ENCODE peak calls at places on chromosomes 12 and 14, in six cellular contexts. Z, K, N, R, L and G are unnamed samples.
A peak's percentile ranks its signal among the peaks of the same experiment; 100 is the strongest.

GRCh38 chr14:100608586-100609330 is 21.5 kb upstream of the BEGAIN start:
- DNase-seq in Z (no peak), K (no peak), N (no peak), R (no peak), L (no peak), G (no peak)

GRCh38 chr12:67469666-67470065 is 178.9 kb upstream of the DYRK2 start:
- DNase-seq in Z (no peak), K (no peak), N (no peak), R (no peak), L (peak; percentile 37), G (no peak)

GRCh38 chr12:9667403-9667802 is 2.1 kb upstream of the CLEC2D start:
- DNase-seq in Z (no peak), K (no peak), N (peak; percentile 37), R (no peak), L (no peak), G (no peak)

GRCh38 chr14:103116645-103117044 is 6.6 kb upstream of the TNFAIP2 start:
- DNase-seq in Z (no peak), K (no peak), N (no peak), R (no peak), L (no peak), G (no peak)

GRCh38 chr12:129614221-129614885 is 289.5 kb downstream of the TMEM132D start:
- DNase-seq in Z (no peak), K (no peak), N (no peak), R (no peak), L (no peak), G (no peak)

GRCh38 chr14:104894331-104895206 is 29.5 kb downstream of the CEP170B start:
- DNase-seq in Z (no peak), K (peak; percentile 11), N (no peak), R (no peak), L (no peak), G (no peak)

GRCh38 chr14:38226366-38226765 is 18.7 kb downstream of the SSTR1 start:
- DNase-seq in Z (no peak), K (no peak), N (no peak), R (no peak), L (no peak), G (no peak)

GRCh38 chr12:88562151-88562550 is 18.1 kb downstream of the KITLG start:
- DNase-seq in Z (no peak), K (no peak), N (no peak), R (no peak), L (no peak), G (no peak)

GRCh38 chr12:46483572-46484395 is 111.2 kb upstream of the SLC38A2 start:
- DNase-seq in Z (peak; percentile 16), K (no peak), N (no peak), R (peak; percentile 49), L (no peak), G (peak; percentile 65)

GRCh38 chr12:132276066-132276719 is 53.2 kb downstream of the GALNT9 start:
- DNase-seq in Z (no peak), K (peak; percentile 4), N (no peak), R (no peak), L (no peak), G (no peak)

GRCh38 chr12:132275110-132275531 is 54.3 kb downstream of the GALNT9 start:
- DNase-seq in Z (peak; percentile 92), K (no peak), N (no peak), R (no peak), L (no peak), G (no peak)

GRCh38 chr12:132276720-132277373 is 52.5 kb downstream of the GALNT9 start:
- DNase-seq in Z (no peak), K (no peak), N (no peak), R (no peak), L (no peak), G (peak; percentile 33)

GRCh38 chr12:132273992-132274334 is 55.4 kb downstream of the GALNT9 start:
- DNase-seq in Z (no peak), K (no peak), N (no peak), R (no peak), L (no peak), G (no peak)

GRCh38 chr12:132275631-132276030 is 53.8 kb downstream of the GALNT9 start:
- DNase-seq in Z (no peak), K (peak; percentile 7), N (no peak), R (no peak), L (no peak), G (no peak)
- H3K4me3 ChIP-seq in Z (peak overlapping the region; percentile 63), K (no peak overlapping the region), N (no peak overlapping the region), R (no peak overlapping the region), L (no peak overlapping the region), G (no peak overlapping the region)

GRCh38 chr12:93745304-93745703 is 68.1 kb downstream of the CRADD start:
- DNase-seq in Z (no peak), K (no peak), N (no peak), R (no peak), L (no peak), G (no peak)

GRCh38 chr12:93742086-93742934 is 65.1 kb downstream of the CRADD start:
- DNase-seq in Z (peak; percentile 76), K (peak; percentile 77), N (no peak), R (peak; percentile 65), L (peak; percentile 40), G (peak; percentile 50)

GRCh38 chr12:93741741-93742085 is 64.5 kb downstream of the CRADD start:
- DNase-seq in Z (peak; percentile 45), K (no peak), N (no peak), R (no peak), L (no peak), G (no peak)

GRCh38 chr12:93743999-93744689 is 67.0 kb downstream of the CRADD start:
- DNase-seq in Z (no peak), K (no peak), N (no peak), R (peak; percentile 66), L (no peak), G (peak; percentile 64)

GRCh38 chr12:93743229-93743998 is 66.2 kb downstream of the CRADD start:
- DNase-seq in Z (no peak), K (no peak), N (no peak), R (no peak), L (no peak), G (no peak)
- H3K4me3 ChIP-seq in Z (peak overlapping the region; percentile 81), K (peak overlapping the region; percentile 81), N (no peak overlapping the region), R (no peak overlapping the region), L (no peak overlapping the region), G (no peak overlapping the region)

DNA sequence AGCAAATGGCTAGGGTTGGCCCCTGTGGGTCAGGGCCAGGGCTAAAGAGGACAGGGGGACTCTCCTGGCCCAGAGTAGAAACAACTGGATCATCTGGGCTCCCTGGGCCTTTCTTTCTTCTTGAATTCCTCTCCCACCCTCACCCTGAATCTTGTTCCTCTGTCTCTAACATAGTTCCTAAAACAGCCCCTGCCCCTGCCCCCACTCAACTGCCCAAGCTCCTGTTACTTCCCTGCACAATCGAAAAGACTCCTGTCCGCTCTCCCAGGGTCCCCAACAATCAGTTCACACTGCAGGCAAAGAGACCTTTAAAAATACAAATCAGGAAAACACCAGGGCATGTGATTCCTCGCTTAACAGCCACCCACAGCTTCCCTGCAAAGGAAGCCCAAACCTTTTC is 18.0 kb upstream of the ANKRD33 start:
- DNase-seq in Z (no peak), K (no peak), N (no peak), R (no peak), L (no peak), G (no peak)
- H3K4me3 ChIP-seq in Z (no peak overlapping the region), K (no peak overlapping the region), N (no peak overlapping the region), R (no peak overlapping the region), L (no peak overlapping the region), G (no peak overlapping the region)

GRCh38 chr14:73784988-73785313 is 66.7 kb upstream of the PTGR2 start:
- DNase-seq in Z (no peak), K (no peak), N (no peak), R (no peak), L (no peak), G (no peak)
- H3K4me3 ChIP-seq in Z (peak overlapping the region; percentile 73), K (peak overlapping the region; percentile 82), N (peak overlapping the region; percentile 72), R (no peak overlapping the region), L (peak overlapping the region; percentile 91), G (no peak overlapping the region)

GRCh38 chr12:104273503-104273902 is 30.0 kb upstream of the EID3 start:
- DNase-seq in Z (no peak), K (no peak), N (no peak), R (no peak), L (no peak), G (no peak)

GRCh38 chr12:104279164-104279563 is 24.4 kb upstream of the EID3 start:
- DNase-seq in Z (peak; percentile 45), K (no peak), N (no peak), R (no peak), L (no peak), G (no peak)

GRCh38 chr12:104274811-104275210 is 28.7 kb upstream of the EID3 start:
- DNase-seq in Z (no peak), K (no peak), N (no peak), R (peak; percentile 57), L (no peak), G (peak; percentile 75)

GRCh38 chr12:104275689-104276088 is 27.9 kb upstream of the EID3 start:
- DNase-seq in Z (peak; percentile 95), K (no peak), N (no peak), R (no peak), L (no peak), G (peak; percentile 56)

DNA sequence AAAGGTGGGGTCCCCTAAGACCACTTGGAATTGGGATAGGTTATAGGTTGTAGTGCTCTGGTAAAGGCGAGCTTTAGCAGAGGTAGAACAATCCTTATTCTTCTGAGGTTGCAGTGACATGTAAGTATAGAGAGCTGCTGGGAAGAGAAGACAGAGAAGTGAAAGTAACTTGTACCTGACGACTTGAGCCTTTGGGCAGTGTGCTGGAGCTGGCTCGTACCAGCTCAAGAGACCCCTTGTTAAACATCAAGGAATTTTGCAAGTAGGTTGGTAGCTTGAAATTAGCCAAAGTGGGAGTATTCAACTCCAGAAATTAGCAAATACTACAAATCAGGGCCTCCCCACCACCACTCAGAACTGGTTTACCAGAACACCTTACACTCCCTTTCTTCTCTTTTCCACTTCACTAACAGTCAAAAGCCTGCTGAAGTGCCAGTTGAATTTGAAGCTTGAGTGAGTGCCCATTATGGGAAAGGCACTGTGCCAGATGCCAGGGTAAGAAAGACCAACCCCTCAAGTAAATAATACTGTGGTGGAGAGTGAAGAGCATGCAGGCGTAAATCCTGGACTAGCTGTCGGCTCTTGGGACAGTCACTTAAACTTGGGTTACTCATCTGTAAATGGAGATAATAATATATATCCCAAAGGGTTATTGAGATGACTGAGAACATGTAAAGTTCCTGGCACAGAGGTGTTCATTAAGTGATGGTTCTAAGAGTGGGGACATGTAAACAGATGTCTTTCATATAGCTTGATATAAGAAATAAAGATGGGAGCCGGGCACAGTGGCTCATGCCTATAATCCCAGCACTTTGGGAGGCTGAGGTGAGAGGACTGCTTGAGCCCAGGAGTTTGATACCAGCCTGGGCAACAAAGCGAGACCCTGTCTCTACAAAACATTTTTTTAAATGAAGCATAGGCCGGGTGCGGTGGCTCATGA is 27.1 kb upstream of the EID3 start:
- DNase-seq in Z (peak; percentile 95), K (no peak), N (peak; percentile 65), R (no peak), L (no peak), G (no peak)
- H3K4me3 ChIP-seq in Z (peak overlapping the region; percentile 64), K (no peak overlapping the region), N (peak overlapping the region; percentile 62), R (no peak overlapping the region), L (no peak overlapping the region), G (no peak overlapping the region)

GRCh38 chr12:49843411-49843810 is 505 bp upstream of the BCDIN3D start:
- DNase-seq in Z (no peak), K (no peak), N (no peak), R (no peak), L (no peak), G (no peak)
- H3K4me3 ChIP-seq in Z (peak overlapping the region; percentile 92), K (peak overlapping the region; percentile 84), N (peak overlapping the region; percentile 92), R (peak overlapping the region; percentile 93), L (peak overlapping the region; percentile 73), G (peak overlapping the region; percentile 75)